ENCODE peak calls at places on chromosomes 7 and 10, in six cellular contexts. One of them, this sample, is unnamed.

GRCh38 chr7:155538293-155538692 is 8.1 kb downstream of the CNPY1 start:
- DNase-seq in ovary: no peak
- DNase-seq in astrocyte of the cerebellum: no peak
- DNase-seq in NCI-H1092 treated with DMSO at 0.1 percent for 48 hours: no peak
- DNase-seq in activated CD8-positive, alpha-beta memory T cell treated with anti-CD3 and anti-CD28 coated beads, Interleukin-2, amount 10 ng/mL, durations not matched to agents 7 days and 5 days: no peak
- DNase-seq in ACHN: no peak
- DNase-seq in this sample: no peak

GRCh38 chr7:151191544-151191943 is 4.5 kb upstream of the ASB10 start:
- DNase-seq in NCI-H1092 treated with DMSO at 0.1 percent for 48 hours: no peak
- DNase-seq in ovary: no peak
- DNase-seq in activated CD8-positive, alpha-beta memory T cell treated with anti-CD3 and anti-CD28 coated beads, Interleukin-2, amount 10 ng/mL, durations not matched to agents 7 days and 5 days: no peak
- DNase-seq in ACHN: no peak
- DNase-seq in astrocyte of the cerebellum: no peak
- DNase-seq in this sample: no peak

GRCh38 chr10:121696854-121697253 is 98.6 kb upstream of the FGFR2 start:
- DNase-seq in ACHN: peak
- DNase-seq in ovary: no peak
- DNase-seq in NCI-H1092 treated with DMSO at 0.1 percent for 48 hours: no peak
- DNase-seq in activated CD8-positive, alpha-beta memory T cell treated with anti-CD3 and anti-CD28 coated beads, Interleukin-2, amount 10 ng/mL, durations not matched to agents 7 days and 5 days: no peak
- DNase-seq in astrocyte of the cerebellum: no peak
- DNase-seq in this sample: no peak

GRCh38 chr10:120719333-120719732 is 131.8 kb upstream of the WDR11 start:
- DNase-seq in astrocyte of the cerebellum: no peak
- DNase-seq in ACHN: no peak
- DNase-seq in ovary: no peak
- DNase-seq in NCI-H1092 treated with DMSO at 0.1 percent for 48 hours: no peak
- DNase-seq in activated CD8-positive, alpha-beta memory T cell treated with anti-CD3 and anti-CD28 coated beads, Interleukin-2, amount 10 ng/mL, durations not matched to agents 7 days and 5 days: no peak
- DNase-seq in this sample: no peak

GRCh38 chr7:134449596-134450194 is 9.2 kb downstream of the AKR1B1 start:
- DNase-seq in ovary: no peak
- DNase-seq in NCI-H1092 treated with DMSO at 0.1 percent for 48 hours: no peak
- DNase-seq in ACHN: no peak
- DNase-seq in activated CD8-positive, alpha-beta memory T cell treated with anti-CD3 and anti-CD28 coated beads, Interleukin-2, amount 10 ng/mL, durations not matched to agents 7 days and 5 days: no peak
- DNase-seq in astrocyte of the cerebellum: no peak
- DNase-seq in this sample: no peak

GRCh38 chr7:151692721-151693120 is 173.0 kb upstream of the RHEB start:
- DNase-seq in activated CD8-positive, alpha-beta memory T cell treated with anti-CD3 and anti-CD28 coated beads, Interleukin-2, amount 10 ng/mL, durations not matched to agents 7 days and 5 days: no peak
- DNase-seq in ovary: no peak
- DNase-seq in ACHN: no peak
- DNase-seq in astrocyte of the cerebellum: no peak
- DNase-seq in NCI-H1092 treated with DMSO at 0.1 percent for 48 hours: no peak
- DNase-seq in this sample: no peak

GRCh38 chr7:87046456-87046855 is 13.0 kb downstream of the ELAPOR2 start:
- DNase-seq in ovary: no peak
- DNase-seq in ACHN: no peak
- DNase-seq in NCI-H1092 treated with DMSO at 0.1 percent for 48 hours: no peak
- DNase-seq in astrocyte of the cerebellum: no peak
- DNase-seq in activated CD8-positive, alpha-beta memory T cell treated with anti-CD3 and anti-CD28 coated beads, Interleukin-2, amount 10 ng/mL, durations not matched to agents 7 days and 5 days: no peak
- DNase-seq in this sample: no peak

GRCh38 chr10:79417266-79417665 is 28.2 kb downstream of the ZCCHC24 start:
- DNase-seq in astrocyte of the cerebellum: no peak
- DNase-seq in NCI-H1092 treated with DMSO at 0.1 percent for 48 hours: no peak
- DNase-seq in activated CD8-positive, alpha-beta memory T cell treated with anti-CD3 and anti-CD28 coated beads, Interleukin-2, amount 10 ng/mL, durations not matched to agents 7 days and 5 days: no peak
- DNase-seq in ovary: peak
- DNase-seq in ACHN: no peak
- DNase-seq in this sample: no peak

GRCh38 chr7:7816084-7816483 is 97.7 kb upstream of the RPA3 start:
- DNase-seq in NCI-H1092 treated with DMSO at 0.1 percent for 48 hours: no peak
- DNase-seq in ovary: no peak
- DNase-seq in activated CD8-positive, alpha-beta memory T cell treated with anti-CD3 and anti-CD28 coated beads, Interleukin-2, amount 10 ng/mL, durations not matched to agents 7 days and 5 days: no peak
- DNase-seq in ACHN: no peak
- DNase-seq in astrocyte of the cerebellum: no peak
- DNase-seq in this sample: no peak

GRCh38 chr10:26706206-26706605 is 8.7 kb downstream of the PDSS1 start:
- DNase-seq in ACHN: no peak
- DNase-seq in ovary: no peak
- DNase-seq in activated CD8-positive, alpha-beta memory T cell treated with anti-CD3 and anti-CD28 coated beads, Interleukin-2, amount 10 ng/mL, durations not matched to agents 7 days and 5 days: no peak
- DNase-seq in astrocyte of the cerebellum: no peak
- DNase-seq in NCI-H1092 treated with DMSO at 0.1 percent for 48 hours: no peak
- DNase-seq in this sample: no peak

GRCh38 chr7:135322571-135323340 is 89.1 kb downstream of the STRA8 start:
- DNase-seq in ovary: no peak
- DNase-seq in activated CD8-positive, alpha-beta memory T cell treated with anti-CD3 and anti-CD28 coated beads, Interleukin-2, amount 10 ng/mL, durations not matched to agents 7 days and 5 days: no peak
- DNase-seq in NCI-H1092 treated with DMSO at 0.1 percent for 48 hours: no peak
- DNase-seq in ACHN: no peak
- DNase-seq in astrocyte of the cerebellum: no peak
- DNase-seq in this sample: no peak

GRCh38 chr7:22481726-22482125 is 18.3 kb downstream of the STEAP1B start:
- DNase-seq in ovary: no peak
- DNase-seq in NCI-H1092 treated with DMSO at 0.1 percent for 48 hours: no peak
- DNase-seq in activated CD8-positive, alpha-beta memory T cell treated with anti-CD3 and anti-CD28 coated beads, Interleukin-2, amount 10 ng/mL, durations not matched to agents 7 days and 5 days: no peak
- DNase-seq in ACHN: no peak
- DNase-seq in astrocyte of the cerebellum: peak
- DNase-seq in this sample: peak